ENCODE peak calls at places on chromosomes 12 and 14, in five cellular contexts. One of them, this sample, is unnamed.

GRCh38 chr14:22555573-22556011 is 33.4 kb downstream of the DAD1 start:
- DNase-seq in heart left ventricle: no peak
- DNase-seq in fibroblast of gingiva: no peak
- DNase-seq in NCI-H446 treated with DMSO at 0.1 percent for 48 hours: no peak
- DNase-seq in nucleus accumbens: no peak
- DNase-seq in this sample: no peak

GRCh38 chr14:106024983-106025604 is 498.7 kb downstream of the TMEM121 start:
- DNase-seq in heart left ventricle: no peak
- DNase-seq in fibroblast of gingiva: no peak
- DNase-seq in NCI-H446 treated with DMSO at 0.1 percent for 48 hours: no peak
- DNase-seq in nucleus accumbens: no peak
- DNase-seq in this sample: no peak

GRCh38 chr14:68507544-68508081 is 285.3 kb downstream of the ZFP36L1 start:
- DNase-seq in heart left ventricle: no peak
- DNase-seq in fibroblast of gingiva: no peak
- DNase-seq in NCI-H446 treated with DMSO at 0.1 percent for 48 hours: no peak
- DNase-seq in nucleus accumbens: no peak
- DNase-seq in this sample: no peak

GRCh38 chr12:8081228-8081920 is 700 bp upstream of the NECAP1 start:
- DNase-seq in heart left ventricle: no peak
- DNase-seq in fibroblast of gingiva: no peak
- DNase-seq in NCI-H446 treated with DMSO at 0.1 percent for 48 hours: no peak
- DNase-seq in nucleus accumbens: no peak
- DNase-seq in this sample: no peak

GRCh38 chr14:48568688-48569087 is 893.3 kb upstream of the MDGA2 start:
- DNase-seq in heart left ventricle: no peak
- DNase-seq in fibroblast of gingiva: no peak
- DNase-seq in NCI-H446 treated with DMSO at 0.1 percent for 48 hours: no peak
- DNase-seq in nucleus accumbens: no peak
- DNase-seq in this sample: no peak

GRCh38 chr12:1644523-1645438 is 15.8 kb downstream of the WNT5B start:
- DNase-seq in heart left ventricle: peak
- DNase-seq in fibroblast of gingiva: peak
- DNase-seq in NCI-H446 treated with DMSO at 0.1 percent for 48 hours: peak
- DNase-seq in nucleus accumbens: peak
- DNase-seq in this sample: peak

GRCh38 chr12:47004634-47005033 is 74.8 kb upstream of the PCED1B start:
- DNase-seq in heart left ventricle: no peak
- DNase-seq in fibroblast of gingiva: no peak
- DNase-seq in NCI-H446 treated with DMSO at 0.1 percent for 48 hours: no peak
- DNase-seq in nucleus accumbens: no peak
- DNase-seq in this sample: no peak

GRCh38 chr14:24535737-24536136 is 27.7 kb upstream of the CMA1 start:
- DNase-seq in heart left ventricle: no peak
- DNase-seq in fibroblast of gingiva: no peak
- DNase-seq in NCI-H446 treated with DMSO at 0.1 percent for 48 hours: no peak
- DNase-seq in nucleus accumbens: no peak
- DNase-seq in this sample: no peak

GRCh38 chr12:46342562-46343033 is 30.0 kb downstream of the SLC38A2 start:
- DNase-seq in heart left ventricle: peak
- DNase-seq in fibroblast of gingiva: peak
- DNase-seq in NCI-H446 treated with DMSO at 0.1 percent for 48 hours: no peak
- DNase-seq in nucleus accumbens: peak
- DNase-seq in this sample: peak

GRCh38 chr12:41486718-41487117 is 298.6 kb downstream of the PDZRN4 start:
- DNase-seq in heart left ventricle: no peak
- DNase-seq in fibroblast of gingiva: no peak
- DNase-seq in NCI-H446 treated with DMSO at 0.1 percent for 48 hours: no peak
- DNase-seq in nucleus accumbens: no peak
- DNase-seq in this sample: peak

GRCh38 chr12:122023339-122024131 is 1.9 kb downstream of the BCL7A start:
- DNase-seq in heart left ventricle: peak
- DNase-seq in fibroblast of gingiva: peak
- DNase-seq in NCI-H446 treated with DMSO at 0.1 percent for 48 hours: peak
- DNase-seq in nucleus accumbens: peak
- DNase-seq in this sample: peak

This sample was measured in AG10803.